ENCODE peak calls at places on chromosome 16, in seven cellular contexts. E is K562, L is SK-N-SH, V is HepG2, S is GM12892, W is GM12878, C is H1. K is an unnamed sample.

GRCh38 chr16:75263963-75264445 is 12.6 kb upstream of the BCAR1 start:
- DNase-seq in S (no peak), E (no peak), L (peak), C (no peak), W (no peak), V (no peak), K (no peak)

GRCh38 chr16:57091200-57091989 is 988 bp upstream of the CPNE2 start:
- DNase-seq in W (no peak), V (peak), E (peak), S (no peak), L (peak), C (peak), K (no peak)

GRCh38 chr16:57591870-57592485 is 36.5 kb upstream of the ADGRG1 start:
- DNase-seq in E (no peak), V (no peak), S (no peak), C (no peak), W (no peak), L (no peak), K (no peak)

GRCh38 chr16:1333149-1333812 is at the start of gene BAIAP3:
- DNase-seq in E (peak), W (no peak), V (no peak), L (peak), S (peak), C (no peak), K (peak)

GRCh38 chr16:50644730-50645129 is 36.4 kb downstream of the SNX20 start:
- DNase-seq in E (no peak), W (no peak), L (peak), S (no peak), C (peak), V (no peak), K (no peak)

GRCh38 chr16:55542459-55543082 is 23.9 kb upstream of the CAPNS2 start:
- DNase-seq in W (no peak), V (no peak), L (no peak), E (no peak), S (no peak), C (no peak), K (no peak)

GRCh38 chr16:57000271-57001025 is 11.1 kb downstream of the NLRC5 start:
- DNase-seq in L (no peak), E (no peak), S (no peak), W (peak), C (no peak), V (no peak), K (no peak)

GRCh38 chr16:85136705-85137322 is 24.5 kb upstream of the CIBAR2 start:
- DNase-seq in W (no peak), C (no peak), S (no peak), E (no peak), L (peak), V (peak), K (no peak)

GRCh38 chr16:57148481-57148880 is 37.4 kb downstream of the PSME3IP1 start:
- DNase-seq in C (no peak), V (no peak), L (no peak), E (no peak), W (no peak), S (no peak), K (no peak)

GRCh38 chr16:73214825-73215481 is 167.0 kb upstream of the ZFHX3 start:
- DNase-seq in S (no peak), V (no peak), L (no peak), E (no peak), C (no peak), W (no peak), K (no peak)

GRCh38 chr16:86289907-86290306 is 220.4 kb upstream of the FOXF1 start:
- DNase-seq in W (no peak), V (no peak), C (no peak), L (no peak), E (no peak), S (no peak), K (no peak)

GRCh38 chr16:66961065-66961744 is at the start of gene CES3:
- DNase-seq in S (peak), C (peak), E (peak), L (peak), W (no peak), V (peak), K (peak)

GRCh38 chr16:73216932-73217331 is 169.0 kb upstream of the ZFHX3 start:
- DNase-seq in L (no peak), S (no peak), V (no peak), W (no peak), E (no peak), C (no peak), K (no peak)

GRCh38 chr16:23134274-23134673 is 15.0 kb downstream of the USP31 start:
- DNase-seq in W (no peak), V (peak), S (no peak), E (peak), L (peak), C (no peak), K (no peak)

GRCh38 chr16:29310852-29311314 is 95.6 kb downstream of the NPIPB11 start:
- DNase-seq in S (no peak), W (no peak), V (peak), C (no peak), E (no peak), L (no peak), K (no peak)

GRCh38 chr16:58258326-58258725 is 36.5 kb downstream of the PRSS54 start:
- DNase-seq in S (no peak), W (no peak), C (no peak), L (no peak), V (no peak), E (no peak), K (no peak)

GRCh38 chr16:63789603-63790002 is 1332.3 kb downstream of the CDH11 start:
- DNase-seq in V (no peak), S (no peak), E (peak), L (no peak), W (no peak), C (no peak), K (no peak)

GRCh38 chr16:89867918-89868317 is 5.5 kb upstream of the TCF25 start:
- DNase-seq in S (no peak), L (no peak), E (peak), C (no peak), W (no peak), V (no peak), K (no peak)

GRCh38 chr16:3800477-3801270 is 79.8 kb downstream of the CREBBP start:
- DNase-seq in C (no peak), S (no peak), W (no peak), L (no peak), V (no peak), E (no peak), K (no peak)

GRCh38 chr16:68313116-68313515 is 2.3 kb downstream of the PRMT7 start:
- DNase-seq in E (no peak), V (no peak), W (no peak), L (no peak), S (no peak), C (no peak), K (no peak)

GRCh38 chr16:75238132-75238852 is 13.1 kb downstream of the BCAR1 start:
- DNase-seq in S (no peak), L (peak), E (no peak), W (no peak), V (peak), C (no peak), K (no peak)

GRCh38 chr16:19119564-19119963 is 5.8 kb downstream of the ITPRIPL2 start:
- DNase-seq in L (no peak), E (peak), W (no peak), S (no peak), V (no peak), C (no peak), K (no peak)
- TF ChIP-seq TAF1 in L (no peak), E (no peak), W (no peak), S (no peak), V (no peak), C (no peak), K (no peak)

GRCh38 chr16:54077412-54077821 is 209.2 kb downstream of the IRX3 start:
- DNase-seq in V (no peak), E (no peak), C (no peak), S (no peak), W (no peak), L (no peak), K (no peak)
- TF ChIP-seq TAF1 in V (no peak), E (no peak), C (no peak), S (no peak), W (no peak), L (no peak), K (no peak)

GRCh38 chr16:21645261-21645721 is 7.1 kb downstream of the IGSF6 start:
- DNase-seq in W (peak), V (no peak), L (no peak), C (no peak), S (no peak), E (no peak), K (no peak)
- TF ChIP-seq TAF1 in W (peak), V (no peak), L (no peak), C (no peak), S (no peak), E (no peak), K (no peak)

GRCh38 chr16:11562411-11562810 is 24.3 kb downstream of the LITAF start:
- DNase-seq in L (no peak), S (no peak), C (no peak), V (no peak), E (no peak), W (no peak), K (no peak)
- TF ChIP-seq TAF1 in L (no peak), S (no peak), C (no peak), V (no peak), E (no peak), W (no peak), K (no peak)

GRCh38 chr16:65284583-65284982 is 162.7 kb upstream of the CDH11 start:
- DNase-seq in L (no peak), C (no peak), V (no peak), E (no peak), S (no peak), W (no peak), K (no peak)
- TF ChIP-seq TAF1 in L (no peak), C (no peak), V (no peak), E (no peak), S (no peak), W (no peak), K (no peak)

GRCh38 chr16:88591577-88592021 is 21.4 kb downstream of the ZC3H18 start:
- DNase-seq in W (peak), C (no peak), E (no peak), L (no peak), S (peak), V (no peak), K (no peak)

GRCh38 chr16:88595101-88595500 is 24.9 kb downstream of the ZC3H18 start:
- DNase-seq in V (no peak), W (no peak), C (no peak), E (no peak), L (no peak), S (no peak), K (no peak)

GRCh38 chr16:88593910-88594309 is 23.7 kb downstream of the ZC3H18 start:
- DNase-seq in E (no peak), L (no peak), S (no peak), W (no peak), C (no peak), V (no peak), K (no peak)

GRCh38 chr16:88593064-88593463 is 22.9 kb downstream of the ZC3H18 start:
- DNase-seq in V (no peak), C (no peak), L (no peak), W (no peak), S (no peak), E (no peak), K (no peak)

GRCh38 chr16:88593489-88593888 is 23.3 kb downstream of the ZC3H18 start:
- DNase-seq in C (no peak), S (no peak), V (no peak), E (no peak), L (no peak), W (no peak), K (no peak)
- TF ChIP-seq TAF1 in C (no peak), S (no peak), V (no peak), E (no peak), L (no peak), W (no peak), K (no peak)

GRCh38 chr16:80015566-80015965 is 415.0 kb upstream of the MAF start:
- DNase-seq in V (no peak), E (no peak), C (no peak), L (no peak), S (no peak), W (no peak), K (no peak)
- TF ChIP-seq TAF1 in V (no peak), E (no peak), C (no peak), L (no peak), S (no peak), W (no peak), K (no peak)

GRCh38 chr16:69483611-69484010 is 59.2 kb downstream of the CYB5B start:
- DNase-seq in W (no peak), V (no peak), C (no peak), S (no peak), E (no peak), L (no peak), K (no peak)

GRCh38 chr16:69481901-69482341 is 57.5 kb downstream of the CYB5B start:
- DNase-seq in S (no peak), E (peak), W (no peak), V (no peak), L (no peak), C (no peak), K (no peak)

GRCh38 chr16:69485361-69485760 is 60.9 kb downstream of the CYB5B start:
- DNase-seq in S (no peak), V (no peak), L (no peak), W (no peak), C (no peak), E (no peak), K (no peak)

GRCh38 chr16:69479806-69480205 is 55.4 kb downstream of the CYB5B start:
- DNase-seq in E (no peak), V (no peak), W (no peak), C (no peak), S (no peak), L (no peak), K (no peak)

GRCh38 chr16:69482410-69482951 is 58.1 kb downstream of the CYB5B start:
- DNase-seq in V (no peak), S (no peak), L (no peak), W (no peak), E (no peak), C (no peak), K (no peak)
- TF ChIP-seq TAF1 in V (no peak), S (no peak), L (no peak), W (no peak), E (no peak), C (no peak), K (no peak)

DNA sequence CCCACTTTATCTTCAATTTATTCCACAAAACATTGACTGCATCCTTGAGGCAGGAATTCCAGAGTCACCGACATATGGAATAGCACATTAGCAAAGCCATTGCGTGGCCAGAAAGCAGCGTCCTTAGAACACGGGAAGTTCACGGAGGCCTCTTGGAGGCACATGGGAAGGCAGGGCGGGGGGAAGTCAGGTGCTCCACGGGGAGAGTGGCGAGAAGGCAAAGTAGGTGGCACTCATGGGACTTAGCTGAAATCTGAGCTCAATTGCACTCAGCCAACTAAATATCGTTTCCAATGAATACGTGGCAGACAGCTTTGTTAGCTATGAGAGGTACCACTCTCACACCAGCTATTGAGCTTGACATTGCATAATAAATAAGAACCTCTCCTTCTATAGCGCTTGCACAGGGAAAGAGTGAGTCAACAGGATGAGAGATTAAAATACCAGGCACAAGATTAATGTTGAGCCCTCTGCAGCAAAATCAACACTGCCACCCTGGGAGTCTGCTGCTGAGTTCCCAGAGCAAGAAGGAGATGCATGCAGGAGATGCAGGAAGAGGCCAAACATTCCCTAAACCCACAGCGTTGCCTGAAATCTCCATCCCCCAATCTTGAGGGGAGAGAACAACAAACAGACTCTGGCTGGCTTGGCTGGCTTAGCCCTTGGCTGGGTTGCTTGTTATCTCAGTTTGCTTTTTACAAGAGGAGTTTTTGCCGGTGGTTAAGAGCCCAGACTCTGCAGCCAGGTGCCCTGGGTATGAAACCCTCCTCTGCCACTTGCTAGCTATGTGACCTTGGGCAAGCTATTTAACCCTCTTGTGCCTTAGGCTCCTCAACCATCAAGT is 28.8 kb downstream of the ABCC12 start:
- DNase-seq in S (no peak), W (no peak), L (no peak), E (no peak), C (no peak), V (peak), K (no peak)
- TF ChIP-seq TAF1 in S (no peak), W (no peak), L (no peak), E (no peak), C (no peak), V (no peak), K (no peak)